ENCODE peak calls at places on chromosomes 3 and 15, in nine cellular contexts. O, J, P, T, Q, C, L, R and Y are unnamed samples.

GRCh38 chr15:43292375-43293078 is 25.8 kb upstream of the TGM5 start:
- DNase-seq in R (peak), L (no peak), T (no peak), Q (no peak), C (peak), P (no peak), J (no peak), O (peak), Y (no peak)

GRCh38 chr3:190514163-190515153 is 573 bp downstream of the IL1RAP start:
- DNase-seq in C (peak), R (no peak), O (peak), Q (peak), L (peak), J (no peak), P (peak), T (no peak), Y (peak)

GRCh38 chr3:66985336-66985920 is 12.7 kb upstream of the KBTBD8 start:
- DNase-seq in T (no peak), C (peak), L (no peak), P (no peak), R (no peak), O (peak), Q (no peak), J (no peak), Y (no peak)

GRCh38 chr15:70722266-70723123 is 40.9 kb downstream of the UACA start:
- DNase-seq in L (no peak), J (no peak), P (no peak), O (peak), C (peak), Q (no peak), R (peak), T (no peak), Y (no peak)

GRCh38 chr3:20511863-20512262 is 325.9 kb upstream of the SGO1 start:
- DNase-seq in Q (no peak), O (peak), R (peak), P (peak), J (no peak), L (peak), C (peak), T (no peak), Y (no peak)

GRCh38 chr3:15299036-15299435 is 33.4 kb downstream of the SH3BP5 start:
- DNase-seq in R (no peak), J (no peak), L (no peak), C (no peak), O (no peak), T (no peak), Q (no peak), P (no peak), Y (no peak)

GRCh38 chr3:147392083-147392916 is 14.0 kb downstream of the ZIC4 start:
- DNase-seq in P (peak), L (no peak), O (peak), J (no peak), R (no peak), Q (no peak), C (no peak), T (no peak), Y (no peak)

GRCh38 chr3:141471160-141471559 is 15.7 kb upstream of the RASA2 start:
- DNase-seq in T (no peak), L (peak), C (peak), P (no peak), J (no peak), R (no peak), O (peak), Q (no peak), Y (no peak)

GRCh38 chr3:152121292-152121654 is 147.5 kb upstream of the MBNL1 start:
- DNase-seq in R (peak), L (no peak), P (no peak), T (no peak), Q (no peak), J (no peak), C (peak), O (peak), Y (no peak)

GRCh38 chr3:167151671-167152070 is 228.4 kb downstream of the ZBBX start:
- DNase-seq in J (no peak), L (no peak), O (no peak), C (no peak), T (no peak), R (no peak), Q (no peak), P (no peak), Y (no peak)

GRCh38 chr15:59232476-59232875 is 25.8 kb downstream of the LDHAL6B start:
- DNase-seq in C (peak), Q (no peak), P (no peak), T (no peak), O (peak), J (no peak), L (no peak), R (peak), Y (no peak)

GRCh38 chr3:171255236-171255806 is 204.9 kb downstream of the TNIK start:
- DNase-seq in C (no peak), R (no peak), O (no peak), J (peak), L (no peak), T (no peak), Q (no peak), P (no peak), Y (no peak)
- TF ChIP-seq CTCF in C (no peak), R (no peak), O (no peak), J (no peak), L (no peak), T (no peak), Q (no peak), P (no peak), Y (no peak)

GRCh38 chr3:99620976-99621375 is 17.4 kb upstream of the COL8A1 start:
- DNase-seq in T (no peak), C (no peak), O (no peak), J (no peak), Q (no peak), L (no peak), R (no peak), P (no peak), Y (no peak)

GRCh38 chr3:99624536-99625236 is 13.7 kb upstream of the COL8A1 start:
- DNase-seq in P (no peak), Q (no peak), J (no peak), T (no peak), R (no peak), O (no peak), L (no peak), C (no peak), Y (no peak)

GRCh38 chr3:99625237-99625622 is 13.2 kb upstream of the COL8A1 start:
- DNase-seq in J (no peak), C (no peak), L (no peak), R (no peak), O (no peak), P (no peak), Q (no peak), T (no peak), Y (no peak)

GRCh38 chr3:99614768-99615167 is 23.6 kb upstream of the COL8A1 start:
- DNase-seq in P (no peak), L (no peak), T (no peak), O (no peak), J (no peak), Q (no peak), C (no peak), R (no peak), Y (no peak)

DNA sequence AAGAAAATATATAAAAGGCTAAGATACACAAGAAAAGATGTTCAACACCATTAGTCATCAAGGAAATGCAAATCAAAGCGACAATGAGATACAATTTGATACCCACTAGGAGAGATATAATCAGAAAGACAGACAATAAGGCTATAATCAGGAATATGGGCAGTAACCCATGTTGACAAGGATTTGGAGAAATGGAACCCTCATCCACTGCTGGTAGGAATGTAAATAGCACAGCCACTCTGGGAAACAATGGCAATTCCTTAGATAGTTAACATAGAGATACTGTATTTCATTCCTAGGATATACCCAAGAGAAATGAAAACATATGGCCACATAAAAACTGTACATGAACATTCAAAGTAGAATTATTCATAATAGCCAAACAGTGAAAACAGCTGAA is 18.3 kb upstream of the COL8A1 start:
- DNase-seq in C (peak), O (no peak), Q (no peak), R (no peak), T (no peak), L (no peak), J (no peak), P (no peak), Y (no peak)
- TF ChIP-seq CTCF in C (peak), O (peak), Q (no peak), R (peak), T (no peak), L (no peak), J (no peak), P (no peak), Y (no peak)

GRCh38 chr3:36763850-36764703 is at the start of gene DCLK3:
- DNase-seq in R (no peak), T (no peak), P (peak), Q (no peak), L (peak), J (no peak), C (no peak), O (no peak), Y (no peak)
- TF ChIP-seq CTCF in R (no peak), T (peak), P (no peak), Q (no peak), L (no peak), J (no peak), C (no peak), O (no peak), Y (no peak)

GRCh38 chr3:127256138-127256537 is 31.7 kb downstream of the PRR20G start:
- DNase-seq in J (no peak), P (no peak), C (no peak), R (no peak), T (no peak), O (no peak), L (no peak), Q (no peak), Y (no peak)

GRCh38 chr3:127255516-127255915 is 32.3 kb downstream of the PRR20G start:
- DNase-seq in R (no peak), P (no peak), Q (no peak), L (no peak), C (no peak), J (no peak), O (no peak), T (no peak), Y (no peak)

GRCh38 chr3:127253491-127253890 is 34.4 kb downstream of the PRR20G start:
- DNase-seq in T (no peak), C (no peak), O (no peak), Q (no peak), L (no peak), J (no peak), R (no peak), P (no peak), Y (no peak)

GRCh38 chr3:127254001-127254400 is 33.8 kb downstream of the PRR20G start:
- DNase-seq in Q (no peak), O (no peak), T (no peak), C (no peak), L (no peak), P (no peak), R (no peak), J (no peak), Y (no peak)

GRCh38 chr3:127254730-127255129 is 33.1 kb downstream of the PRR20G start:
- DNase-seq in Q (no peak), R (no peak), L (no peak), P (no peak), O (no peak), C (peak), J (no peak), T (peak), Y (no peak)
- TF ChIP-seq CTCF in Q (no peak), R (peak), L (peak), P (no peak), O (peak), C (peak), J (peak), T (peak), Y (peak)

DNA sequence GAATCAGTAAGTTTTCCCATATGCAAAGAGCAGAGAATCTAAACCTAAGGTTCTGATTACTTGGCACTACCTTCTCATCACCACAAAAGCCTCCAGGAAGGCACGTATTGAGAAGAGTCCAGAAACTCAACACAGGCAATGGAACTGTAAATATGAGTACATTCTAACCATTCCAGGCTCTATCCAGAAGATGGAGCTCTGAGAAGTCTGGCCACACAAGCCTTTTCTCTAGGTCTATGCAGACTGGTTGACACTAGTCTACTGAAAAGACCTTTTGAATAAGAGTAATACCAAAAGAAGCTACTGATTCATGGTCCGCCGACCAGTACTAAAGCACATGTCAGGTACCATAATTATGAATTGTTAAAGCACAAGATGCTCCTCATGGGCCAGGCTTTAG is 12.2 kb upstream of the NCKIPSD start:
- DNase-seq in T (no peak), R (no peak), P (no peak), C (no peak), L (no peak), Q (no peak), J (no peak), O (no peak), Y (no peak)
- TF ChIP-seq CTCF in T (no peak), R (no peak), P (no peak), C (no peak), L (no peak), Q (no peak), J (no peak), O (no peak), Y (no peak)

GRCh38 chr3:171813897-171814460 is 3.7 kb upstream of the PLD1 start:
- DNase-seq in T (no peak), J (peak), L (peak), Q (no peak), O (peak), C (peak), R (no peak), P (no peak), Y (peak)
- TF ChIP-seq CTCF in T (no peak), J (no peak), L (no peak), Q (no peak), O (no peak), C (no peak), R (no peak), P (no peak), Y (no peak)

DNA sequence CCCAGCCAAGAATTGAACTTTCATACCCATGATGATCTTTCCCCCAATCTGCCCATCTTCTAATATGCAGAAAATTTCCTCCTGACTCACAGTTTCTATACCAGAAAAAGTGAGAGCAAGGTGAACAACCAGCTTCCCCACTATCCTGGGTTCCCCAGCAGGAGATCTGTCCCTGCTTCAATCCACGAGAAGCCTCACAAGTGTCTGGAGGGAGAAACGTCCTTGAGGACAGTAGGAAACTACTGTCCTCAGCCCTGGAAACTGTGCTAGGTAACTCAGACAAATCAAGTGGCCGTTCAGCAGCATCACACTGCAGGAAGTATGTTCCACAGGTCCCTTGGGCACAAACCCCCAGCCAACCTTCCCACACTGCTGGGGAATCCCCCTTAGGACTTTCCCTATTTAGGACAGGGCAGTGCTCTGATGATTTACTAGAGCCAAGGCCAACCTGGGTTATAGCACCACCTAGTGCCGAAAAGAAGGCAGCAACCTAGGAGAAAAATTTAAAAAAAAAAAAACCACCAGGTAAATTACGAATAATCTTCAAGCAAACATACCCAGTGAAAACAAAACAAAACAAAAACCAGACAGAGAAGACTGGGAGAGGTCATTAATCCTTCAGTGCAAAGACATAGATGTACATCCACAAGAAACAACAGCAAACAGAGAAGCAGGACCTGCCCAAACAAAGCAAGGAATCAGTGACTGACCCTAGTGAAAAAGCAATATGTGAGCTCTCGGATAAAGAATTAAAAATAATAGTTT is 36.0 kb downstream of the MORC1 start:
- DNase-seq in Q (peak), T (no peak), O (peak), C (peak), R (peak), P (peak), J (peak), L (peak), Y (no peak)
- TF ChIP-seq CTCF in Q (peak), T (peak), O (peak), C (peak), R (peak), P (peak), J (peak), L (peak), Y (peak)